ENCODE peak calls at places on chromosomes 6 and 20, in four cellular contexts. Y, P, V and R are unnamed samples.

GRCh38 chr6:51936536-51936935 is 150.9 kb downstream of the PKHD1 start:
- DNase-seq in Y (peak), V (no peak), P (no peak), R (no peak)

GRCh38 chr6:41450581-41450980 is 95.6 kb upstream of the FOXP4 start:
- DNase-seq in P (no peak), V (no peak), Y (no peak), R (no peak)

GRCh38 chr20:4183361-4183760 is 168.0 kb upstream of the RNF24 start:
- DNase-seq in Y (no peak), V (no peak), P (no peak), R (no peak)

GRCh38 chr6:143999406-143999805 is 8.7 kb downstream of the PLAGL1 start:
- DNase-seq in Y (no peak), V (no peak), P (no peak), R (no peak)

GRCh38 chr20:41170386-41171105 is 33.2 kb downstream of the PLCG1 start:
- DNase-seq in Y (no peak), V (no peak), P (no peak), R (no peak)

GRCh38 chr20:41411458-41411857 is 44.8 kb upstream of the EMILIN3 start:
- DNase-seq in V (peak), Y (no peak), P (no peak), R (no peak)

GRCh38 chr6:135358907-135359459 is 138.6 kb downstream of the AHI1 start:
- DNase-seq in P (no peak), Y (no peak), V (no peak), R (no peak)

GRCh38 chr6:70537266-70537665 is 29.5 kb upstream of the SDHAF4 start:
- DNase-seq in V (no peak), P (no peak), Y (no peak), R (no peak)

GRCh38 chr6:168583126-168583525 is 142.1 kb downstream of the SMOC2 start:
- DNase-seq in P (no peak), V (no peak), Y (no peak), R (no peak)

GRCh38 chr6:81793811-81794210 is 41.3 kb upstream of the TENT5A start:
- DNase-seq in V (peak), Y (no peak), P (no peak), R (no peak)

GRCh38 chr6:139376054-139376355 is 1.6 kb upstream of the CITED2 start:
- DNase-seq in V (peak), P (no peak), Y (no peak), R (no peak)

GRCh38 chr6:44697333-44697732 is 309.8 kb downstream of the CDC5L start:
- DNase-seq in P (no peak), V (peak), Y (no peak), R (peak)

GRCh38 chr6:167682125-167682524 is 144.6 kb upstream of the AFDN start:
- DNase-seq in Y (no peak), P (no peak), V (no peak), R (no peak)

GRCh38 chr20:31918471-31919105 is 33.3 kb downstream of the PDRG1 start:
- DNase-seq in Y (no peak), V (no peak), P (no peak), R (no peak)

GRCh38 chr6:105087571-105088211 is 92.1 kb downstream of the POPDC3 start:
- DNase-seq in Y (peak), P (no peak), V (peak), R (peak)

GRCh38 chr6:7759319-7759718 is 33.4 kb downstream of the BMP6 start:
- DNase-seq in P (no peak), V (no peak), Y (no peak), R (no peak)

GRCh38 chr6:19268117-19268516 is 569.1 kb upstream of the ID4 start:
- DNase-seq in V (no peak), P (no peak), Y (no peak), R (no peak)

GRCh38 chr20:43507150-43508080 is at the start of gene L3MBTL1:
- DNase-seq in P (no peak), V (peak), Y (peak), R (no peak)

GRCh38 chr6:139800837-139801236 is 426.4 kb upstream of the CITED2 start:
- DNase-seq in V (no peak), P (no peak), Y (no peak), R (no peak)

GRCh38 chr20:17995967-17996819 is 27.4 kb downstream of the MGME1 start:
- DNase-seq in P (no peak), V (peak), Y (peak), R (peak)

GRCh38 chr6:148973809-148974208 is 227.0 kb downstream of the UST start:
- DNase-seq in V (peak), P (no peak), Y (no peak), R (no peak)

GRCh38 chr20:57508381-57508780 is 16.6 kb downstream of the CTCFL start:
- DNase-seq in Y (no peak), P (no peak), V (no peak), R (no peak)

GRCh38 chr6:110475255-110475654 is 1.2 kb downstream of the SLC22A16 start:
- DNase-seq in V (no peak), P (no peak), Y (no peak), R (no peak)

GRCh38 chr6:29980501-29980900 is 38.2 kb downstream of the HLA-A start:
- DNase-seq in P (no peak), V (no peak), Y (no peak), R (no peak)

GRCh38 chr6:89310929-89311328 is 4.2 kb downstream of the GABRR2 start:
- DNase-seq in Y (peak), P (no peak), V (peak), R (peak)

GRCh38 chr20:50813801-50814200 is 18.9 kb downstream of the BCAS4 start:
- DNase-seq in Y (no peak), V (no peak), P (no peak), R (no peak)

GRCh38 chr20:59322813-59323469 is 22.5 kb downstream of the EDN3 start:
- DNase-seq in P (no peak), V (peak), Y (no peak), R (peak)

GRCh38 chr6:22343864-22344263 is 47.0 kb upstream of the PRL start:
- DNase-seq in V (no peak), P (no peak), Y (no peak), R (no peak)

GRCh38 chr6:11042750-11043551 is 1.2 kb downstream of the ELOVL2 start:
- DNase-seq in P (no peak), V (no peak), Y (peak), R (no peak)

GRCh38 chr6:155710704-155711103 is 255.1 kb upstream of the NOX3 start:
- DNase-seq in Y (no peak), P (no peak), V (no peak), R (no peak)

GRCh38 chr6:111612379-111612778 is 6.7 kb upstream of the TRAF3IP2 start:
- DNase-seq in P (no peak), Y (no peak), V (no peak), R (no peak)

GRCh38 chr6:160063771-160064413 is 57.7 kb upstream of the SLC22A1 start:
- DNase-seq in Y (no peak), P (no peak), V (no peak), R (no peak)

GRCh38 chr20:49610701-49611538 is 43.0 kb upstream of the PTGIS start:
- DNase-seq in V (peak), P (peak), Y (peak), R (no peak)

GRCh38 chr6:20559924-20560551 is 25.8 kb downstream of the CDKAL1 start:
- DNase-seq in Y (no peak), V (no peak), P (no peak), R (no peak)

GRCh38 chr20:19605759-19606158 is 152.3 kb upstream of the RIN2 start:
- DNase-seq in V (no peak), Y (no peak), P (no peak), R (no peak)

GRCh38 chr6:125802943-125803377 is 12.2 kb downstream of the NCOA7 start:
- DNase-seq in Y (no peak), V (no peak), P (no peak), R (no peak)